ENCODE peak calls at places on chromosome 22, in five cellular contexts. One of them, this sample, is unnamed.

GRCh38 chr22:38220163-38220562 is 18.4 kb downstream of the MAFF start:
- DNase-seq in cardiac muscle cell: no peak
- DNase-seq in AG04450: no peak
- DNase-seq in IMR-90: no peak
- DNase-seq in glutamatergic neuron: peak
- DNase-seq in this sample: no peak

GRCh38 chr22:46673677-46674236 is 53.6 kb downstream of the GRAMD4 start:
- DNase-seq in cardiac muscle cell: no peak
- DNase-seq in AG04450: no peak
- DNase-seq in IMR-90: no peak
- DNase-seq in glutamatergic neuron: no peak
- DNase-seq in this sample: no peak

GRCh38 chr22:46538816-46539163 is 1.4 kb upstream of the CELSR1 start:
- DNase-seq in cardiac muscle cell: no peak
- DNase-seq in AG04450: no peak
- DNase-seq in IMR-90: peak
- DNase-seq in glutamatergic neuron: no peak
- DNase-seq in this sample: no peak

GRCh38 chr22:38700271-38700788 is 413 bp downstream of the JOSD1 start:
- DNase-seq in cardiac muscle cell: no peak
- DNase-seq in AG04450: no peak
- DNase-seq in IMR-90: no peak
- DNase-seq in glutamatergic neuron: no peak
- DNase-seq in this sample: no peak

GRCh38 chr22:31852691-31853370 is 91.5 kb upstream of the YWHAH start:
- DNase-seq in cardiac muscle cell: no peak
- DNase-seq in AG04450: no peak
- DNase-seq in IMR-90: peak
- DNase-seq in glutamatergic neuron: no peak
- DNase-seq in this sample: no peak

GRCh38 chr22:42287174-42287890 is 16.9 kb upstream of the TCF20 start:
- DNase-seq in cardiac muscle cell: no peak
- DNase-seq in AG04450: no peak
- DNase-seq in IMR-90: no peak
- DNase-seq in glutamatergic neuron: no peak
- DNase-seq in this sample: no peak

GRCh38 chr22:48278620-48279464 is 1516.4 kb downstream of the TBC1D22A start:
- DNase-seq in cardiac muscle cell: no peak
- DNase-seq in AG04450: no peak
- DNase-seq in IMR-90: no peak
- DNase-seq in glutamatergic neuron: no peak
- DNase-seq in this sample: no peak

GRCh38 chr22:36442506-36443197 is 38.8 kb downstream of the TXN2 start:
- DNase-seq in cardiac muscle cell: no peak
- DNase-seq in AG04450: no peak
- DNase-seq in IMR-90: no peak
- DNase-seq in glutamatergic neuron: no peak
- DNase-seq in this sample: no peak

GRCh38 chr22:29095459-29095858 is 22.6 kb downstream of the KREMEN1 start:
- DNase-seq in cardiac muscle cell: no peak
- DNase-seq in AG04450: no peak
- DNase-seq in IMR-90: no peak
- DNase-seq in glutamatergic neuron: no peak
- DNase-seq in this sample: no peak

GRCh38 chr22:36366291-36366708 is 21.5 kb downstream of the MYH9 start:
- DNase-seq in cardiac muscle cell: no peak
- DNase-seq in AG04450: no peak
- DNase-seq in IMR-90: peak
- DNase-seq in glutamatergic neuron: no peak
- DNase-seq in this sample: no peak

GRCh38 chr22:40224702-40225101 is 47.0 kb downstream of the TNRC6B start:
- DNase-seq in cardiac muscle cell: no peak
- DNase-seq in AG04450: no peak
- DNase-seq in IMR-90: peak
- DNase-seq in glutamatergic neuron: no peak
- DNase-seq in this sample: no peak

GRCh38 chr22:46766611-46767010 is 4.2 kb downstream of the TBC1D22A start:
- DNase-seq in cardiac muscle cell: no peak
- DNase-seq in AG04450: no peak
- DNase-seq in IMR-90: no peak
- DNase-seq in glutamatergic neuron: no peak
- DNase-seq in this sample: no peak

DNA sequence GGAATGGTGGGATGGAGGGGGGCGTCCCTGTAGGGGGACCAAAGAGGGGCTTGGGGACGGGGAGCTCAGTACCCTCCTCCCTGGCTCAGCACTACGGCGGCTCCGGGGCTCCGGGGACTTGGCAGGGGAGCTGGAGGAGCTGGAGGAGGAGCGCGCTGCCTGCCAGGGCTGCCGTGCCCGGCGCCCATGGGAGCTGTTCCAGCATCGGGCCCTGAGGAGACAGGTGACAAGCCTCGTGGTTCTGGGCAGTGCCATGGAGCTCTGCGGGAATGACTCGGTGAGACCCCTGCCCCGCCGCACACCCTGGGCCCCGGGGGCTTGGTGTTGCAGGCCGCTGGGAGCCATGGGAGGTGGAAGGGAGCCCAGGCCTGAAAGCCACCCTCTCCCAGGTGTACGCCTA is 11.8 kb upstream of the MIF start:
- DNase-seq in cardiac muscle cell: no peak
- DNase-seq in AG04450: no peak
- DNase-seq in IMR-90: no peak
- DNase-seq in glutamatergic neuron: no peak
- DNase-seq in this sample: no peak
- TF ChIP-seq CTCF in cardiac muscle cell: no peak
- TF ChIP-seq CTCF in AG04450: no peak
- TF ChIP-seq CTCF in IMR-90: no peak
- TF ChIP-seq CTCF in glutamatergic neuron: no peak
- TF ChIP-seq CTCF in this sample: no peak

GRCh38 chr22:20228055-20228938 is 39.8 kb downstream of the RTN4R start:
- DNase-seq in cardiac muscle cell: no peak
- DNase-seq in AG04450: no peak
- DNase-seq in IMR-90: no peak
- DNase-seq in glutamatergic neuron: no peak
- DNase-seq in this sample: no peak
- TF ChIP-seq CTCF in cardiac muscle cell: no peak
- TF ChIP-seq CTCF in AG04450: no peak
- TF ChIP-seq CTCF in IMR-90: no peak
- TF ChIP-seq CTCF in glutamatergic neuron: no peak
- TF ChIP-seq CTCF in this sample: no peak

DNA sequence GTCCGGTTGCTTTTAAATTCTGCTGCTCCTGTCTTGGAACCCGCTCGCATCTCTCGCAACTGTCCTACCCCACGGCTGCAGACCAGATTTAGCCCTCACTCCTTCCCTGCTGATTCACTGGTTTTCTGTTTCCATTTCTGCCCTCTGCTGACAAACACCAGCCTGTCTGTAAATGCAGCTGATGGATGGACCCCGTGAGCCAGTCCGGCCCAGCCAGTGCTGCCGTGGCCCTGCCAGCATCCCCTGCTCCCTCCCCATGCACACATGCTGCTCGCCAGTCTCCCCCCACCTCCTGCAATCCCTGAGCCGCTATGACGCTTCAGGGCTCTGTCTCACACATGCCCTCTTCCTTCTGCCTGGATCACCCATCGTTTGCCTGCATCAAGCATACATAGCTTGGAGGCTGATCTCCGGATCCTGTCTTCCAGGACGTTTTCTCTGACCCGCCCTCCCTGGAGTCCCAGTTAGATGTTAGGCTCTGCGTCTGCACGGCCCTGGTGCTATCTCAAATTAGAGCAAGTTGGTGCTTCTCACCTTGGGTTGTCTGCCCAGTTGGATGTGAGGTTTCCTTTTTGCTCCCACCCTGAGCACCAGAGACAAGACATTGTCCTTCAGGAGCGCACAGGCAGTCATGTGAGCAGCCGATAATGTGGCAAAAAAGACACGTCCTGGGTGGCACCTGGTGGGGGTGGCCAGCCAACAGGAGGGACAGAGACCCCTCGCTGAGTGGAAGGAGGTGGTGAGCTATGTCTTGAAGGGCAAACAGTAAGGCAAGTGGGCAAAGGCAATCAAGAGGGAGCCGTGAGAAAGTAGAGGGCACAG is 4.3 kb upstream of the ACR start:
- DNase-seq in cardiac muscle cell: no peak
- DNase-seq in AG04450: peak
- DNase-seq in IMR-90: peak
- DNase-seq in glutamatergic neuron: peak
- DNase-seq in this sample: no peak
- TF ChIP-seq CTCF in cardiac muscle cell: no peak
- TF ChIP-seq CTCF in AG04450: peak
- TF ChIP-seq CTCF in IMR-90: peak
- TF ChIP-seq CTCF in glutamatergic neuron: no peak
- TF ChIP-seq CTCF in this sample: no peak

GRCh38 chr22:27614291-27615007 is 187.1 kb downstream of the MN1 start:
- DNase-seq in cardiac muscle cell: no peak
- DNase-seq in AG04450: no peak
- DNase-seq in IMR-90: no peak
- DNase-seq in glutamatergic neuron: peak
- DNase-seq in this sample: no peak

GRCh38 chr22:27616033-27616432 is 185.5 kb downstream of the MN1 start:
- DNase-seq in cardiac muscle cell: no peak
- DNase-seq in AG04450: no peak
- DNase-seq in IMR-90: no peak
- DNase-seq in glutamatergic neuron: no peak
- DNase-seq in this sample: no peak

GRCh38 chr22:27620367-27621154 is 181.0 kb downstream of the MN1 start:
- DNase-seq in cardiac muscle cell: no peak
- DNase-seq in AG04450: no peak
- DNase-seq in IMR-90: no peak
- DNase-seq in glutamatergic neuron: no peak
- DNase-seq in this sample: no peak

GRCh38 chr22:27615408-27615807 is 186.1 kb downstream of the MN1 start:
- DNase-seq in cardiac muscle cell: no peak
- DNase-seq in AG04450: no peak
- DNase-seq in IMR-90: no peak
- DNase-seq in glutamatergic neuron: no peak
- DNase-seq in this sample: no peak

GRCh38 chr22:27617214-27617881 is 184.2 kb downstream of the MN1 start:
- DNase-seq in cardiac muscle cell: no peak
- DNase-seq in AG04450: no peak
- DNase-seq in IMR-90: no peak
- DNase-seq in glutamatergic neuron: peak
- DNase-seq in this sample: no peak
- TF ChIP-seq CTCF in cardiac muscle cell: no peak
- TF ChIP-seq CTCF in AG04450: no peak
- TF ChIP-seq CTCF in IMR-90: peak
- TF ChIP-seq CTCF in glutamatergic neuron: no peak
- TF ChIP-seq CTCF in this sample: peak